ENCODE peak calls at places on chromosomes 1 and 21, in five cellular contexts. D is GM13977, K is WTC11, A is fibroblast of pulmonary artery, C is lung. L is an unnamed sample.

GRCh38 chr1:238409947-238410346 is 519.2 kb upstream of the ZP4 start:
- DNase-seq in D (no peak), K (no peak), A (peak; percentile 39), C (no peak), L (no peak)

GRCh38 chr1:63326106-63326472 is 3.7 kb downstream of the FOXD3 start:
- DNase-seq in D (peak; percentile 21), K (peak; percentile 57), A (no peak), C (no peak), L (no peak)

GRCh38 chr1:214920337-214920736 is 162.2 kb upstream of the KCNK2 start:
- DNase-seq in D (no peak), K (no peak), A (no peak), C (no peak), L (no peak)

GRCh38 chr21:45001134-45002095 is 61.6 kb downstream of the SLX9 start:
- DNase-seq in D (no peak), K (no peak), A (peak; percentile 70), C (no peak), L (no peak)

GRCh38 chr1:176111835-176112234 is 95.3 kb downstream of the COP1 start:
- DNase-seq in D (no peak), K (no peak), A (no peak), C (no peak), L (no peak)

GRCh38 chr1:205481629-205482071 is 22.8 kb upstream of the CDK18 start:
- DNase-seq in D (no peak), K (no peak), A (no peak), C (no peak), L (no peak)

GRCh38 chr21:37502947-37503346 is 136.4 kb downstream of the DYRK1A start:
- DNase-seq in D (no peak), K (no peak), A (no peak), C (no peak), L (no peak)

GRCh38 chr1:116711061-116711582 is 43.1 kb upstream of the CD2 start:
- DNase-seq in D (no peak), K (no peak), A (no peak), C (no peak), L (no peak)

GRCh38 chr1:201358596-201358995 is 18.9 kb downstream of the TNNT2 start:
- DNase-seq in D (no peak), K (no peak), A (peak; percentile 68), C (no peak), L (no peak)

GRCh38 chr1:228547464-228547792 is 60.2 kb downstream of the RNF187 start:
- DNase-seq in D (no peak), K (no peak), A (no peak), C (no peak), L (no peak)

GRCh38 chr1:209871006-209871405 is 43.2 kb downstream of the UTP25 start:
- DNase-seq in D (no peak), K (no peak), A (no peak), C (no peak), L (no peak)

GRCh38 chr1:211699059-211699458 is 23.6 kb upstream of the NEK2 start:
- DNase-seq in D (no peak), K (peak; percentile 35), A (no peak), C (no peak), L (no peak)

GRCh38 chr1:3668585-3669300 is 16.4 kb downstream of the TP73 start:
- DNase-seq in D (no peak), K (peak; percentile 75), A (peak; percentile 33), C (peak; percentile 90), L (no peak)

GRCh38 chr21:34812510-34813265 is 143.9 kb downstream of the CLIC6 start:
- DNase-seq in D (no peak), K (no peak), A (peak; percentile 60), C (no peak), L (no peak)

GRCh38 chr1:17239420-17239819 is 9.5 kb upstream of the PADI3 start:
- DNase-seq in D (peak; percentile 75), K (peak; percentile 82), A (peak; percentile 96), C (no peak), L (no peak)

GRCh38 chr1:236854602-236854978 is 59.5 kb downstream of the MTR start:
- DNase-seq in D (no peak), K (no peak), A (peak; percentile 43), C (no peak), L (no peak)

GRCh38 chr1:82001345-82001744 is 200.6 kb downstream of the ADGRL2 start:
- DNase-seq in D (no peak), K (no peak), A (no peak), C (no peak), L (no peak)

GRCh38 chr21:15730484-15731242 is 881 bp downstream of the USP25 start:
- DNase-seq in D (peak; percentile 29), K (no peak), A (peak; percentile 22), C (no peak), L (no peak)

GRCh38 chr21:33470701-33471100 is 9.1 kb downstream of the TMEM50B start:
- DNase-seq in D (no peak), K (no peak), A (no peak), C (no peak), L (no peak)

GRCh38 chr1:23548704-23549143 is 10.6 kb downstream of the ID3 start:
- DNase-seq in D (peak; percentile 18), K (no peak), A (peak; percentile 76), C (no peak), L (no peak)

DNA sequence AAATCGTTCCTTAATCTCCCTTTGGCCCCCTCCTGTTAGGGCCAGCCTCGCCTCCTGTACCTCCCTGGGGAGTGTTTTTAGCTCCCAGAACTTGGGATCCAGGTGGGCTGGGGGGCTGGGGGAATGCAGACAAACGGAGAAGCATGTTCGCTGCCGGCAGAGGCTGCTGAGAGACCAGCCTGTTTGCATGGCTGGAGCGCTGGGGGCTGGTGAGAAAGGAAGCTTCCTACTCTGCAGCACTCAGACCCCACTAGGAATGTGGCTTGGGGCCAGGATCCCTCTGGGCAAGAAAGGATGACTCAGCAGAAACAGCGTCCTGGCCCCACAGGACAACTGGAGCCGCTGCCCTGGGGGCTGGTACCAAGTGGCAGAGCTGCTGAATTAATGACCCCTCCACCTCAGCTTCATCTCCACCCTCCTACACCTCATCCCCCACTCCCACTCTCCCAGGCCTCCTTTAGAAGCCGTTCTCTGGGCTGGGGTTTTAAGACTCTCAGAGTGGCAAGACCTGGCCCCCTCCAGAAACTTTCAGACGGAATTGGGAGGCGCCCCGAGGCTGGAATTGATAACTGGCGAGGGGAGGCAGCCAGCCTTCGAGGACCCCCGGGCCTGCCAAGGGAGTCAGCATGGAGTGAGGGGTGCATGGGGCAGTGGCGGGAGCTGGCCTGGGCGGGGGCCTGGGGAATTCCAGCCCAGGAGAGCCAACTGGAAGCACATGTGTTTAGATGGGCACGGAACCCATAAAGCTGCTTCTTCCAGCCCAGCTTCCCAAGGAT is 28.5 kb upstream of the EPS8L3 start:
- DNase-seq in D (no peak), K (peak; percentile 51), A (peak; percentile 97), C (peak; percentile 66), L (peak; percentile 95)
- TF ChIP-seq CTCF in D (no peak), K (no peak), A (peak; percentile 72), C (no peak), L (peak; percentile 79)

DNA sequence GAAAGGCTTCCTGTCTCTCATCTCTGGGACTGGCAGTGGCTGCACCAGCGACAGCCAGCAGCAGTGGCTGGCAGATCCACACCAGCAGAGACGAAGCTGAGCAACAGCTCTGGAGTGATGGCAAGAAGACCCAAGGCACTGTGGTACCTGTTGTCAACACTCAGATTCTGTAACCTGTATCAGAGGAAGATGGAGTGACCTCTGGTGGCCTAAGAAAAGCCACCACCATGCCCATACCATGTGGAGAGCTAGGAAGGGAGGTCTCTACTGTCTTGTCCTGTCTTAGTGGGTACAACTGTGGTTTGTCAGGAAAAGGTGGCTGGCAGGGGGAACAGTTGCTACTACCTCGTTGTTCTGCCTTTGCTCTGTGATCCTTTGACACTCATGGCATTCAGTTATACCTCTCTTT is 22.5 kb upstream of the RHBDL2 start:
- DNase-seq in D (no peak), K (peak; percentile 13), A (no peak), C (no peak), L (no peak)
- TF ChIP-seq CTCF in D (peak; percentile 43), K (no peak), A (no peak), C (no peak), L (no peak)

DNA sequence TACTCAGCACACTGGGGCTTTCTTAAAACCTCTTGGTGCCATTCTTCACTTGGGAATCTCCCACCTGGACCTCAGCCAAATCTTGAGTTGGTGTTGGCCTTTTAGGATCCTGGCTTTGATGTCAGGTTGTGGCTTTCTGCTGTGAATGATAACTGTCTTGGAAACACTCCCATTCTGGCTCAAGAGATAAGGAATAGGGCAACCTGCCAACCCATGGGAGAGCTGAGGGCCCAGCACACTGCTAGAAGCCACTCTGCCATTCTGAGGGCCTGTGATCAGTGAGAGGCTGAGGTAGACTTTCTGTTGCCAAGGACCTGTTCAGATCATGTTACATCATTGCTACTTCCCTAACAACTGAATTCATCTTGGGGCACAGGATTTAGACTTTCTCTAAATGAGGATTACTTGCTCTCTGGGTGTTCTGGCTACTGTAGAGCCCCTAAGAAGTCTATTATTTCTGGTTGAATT is 45.8 kb downstream of the TTC39A start:
- DNase-seq in D (peak; percentile 62), K (no peak), A (peak; percentile 37), C (peak; percentile 56), L (peak; percentile 21)
- TF ChIP-seq CTCF in D (no peak), K (no peak), A (no peak), C (no peak), L (no peak)

DNA sequence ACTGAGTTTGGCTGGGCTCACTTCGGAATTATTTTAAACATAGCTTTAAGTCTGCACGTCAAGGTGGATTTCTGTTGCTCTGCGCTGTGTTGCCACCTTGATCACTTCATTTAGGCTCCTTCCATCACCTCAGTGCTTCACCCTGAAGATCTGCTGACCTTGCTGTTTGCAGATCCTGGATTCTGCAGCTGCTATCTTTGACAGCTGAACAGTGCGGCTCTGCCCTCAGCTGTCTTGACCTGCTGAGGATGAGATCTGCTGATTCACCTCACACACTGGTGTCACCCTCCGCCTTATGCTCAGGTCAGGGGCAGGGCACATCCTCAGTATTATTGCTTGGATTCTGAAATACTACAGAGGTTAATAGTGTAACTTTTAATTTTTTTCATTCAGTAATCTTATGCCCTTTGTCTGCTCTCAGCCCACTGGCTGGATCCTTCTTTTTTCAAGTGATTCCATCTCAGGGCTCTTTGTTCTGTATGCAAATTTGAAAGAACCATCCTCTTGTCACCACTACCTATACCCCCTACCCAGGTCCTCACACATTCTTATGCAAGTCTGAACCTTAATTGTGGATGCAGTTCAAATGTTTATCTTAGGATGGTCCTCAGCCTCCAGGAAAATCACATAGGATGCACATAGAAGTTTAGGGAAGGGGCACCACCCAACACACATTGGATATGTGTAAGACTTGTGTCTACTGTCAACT is 364.0 kb downstream of the OLFM3 start:
- DNase-seq in D (no peak), K (no peak), A (no peak), C (no peak), L (no peak)
- TF ChIP-seq CTCF in D (no peak), K (no peak), A (no peak), C (no peak), L (no peak)

GRCh38 chr1:152497273-152497672 is 13.3 kb upstream of the LCE5A start:
- DNase-seq in D (no peak), K (no peak), A (peak; percentile 3), C (no peak), L (no peak)
- TF ChIP-seq CTCF in D (no peak), K (no peak), A (peak; percentile 32), C (no peak), L (no peak)